ENCODE peak calls at places on chromosomes 16 and 17, in nine cellular contexts. X is activated T-cell treated with anti-CD3 and anti-CD28 coated beads, Interleukin-2, amount 50 U/mL, for 48 hours; L is MCF 10A; R is Kasumi-1; N is mesendoderm; G is foreskin melanocyte; I is activated CD4-positive, alpha-beta T cell treated with anti-CD3 and anti-CD28 coated beads for 24 hours; P is naive B cell; W is body of pancreas. S is an unnamed sample.

GRCh38 chr17:78133971-78134898 is 3.7 kb downstream of the TMC8 start:
- DNase-seq in X (peak), L (peak), R (peak), N (peak), G (no peak), I (no peak), P (peak), W (peak), S (no peak)

GRCh38 chr17:9436629-9437028 is 139.0 kb downstream of the STX8 start:
- DNase-seq in X (no peak), L (no peak), R (no peak), N (no peak), G (peak), I (no peak), P (no peak), W (no peak), S (no peak)

GRCh38 chr16:20683812-20684211 is 13.7 kb downstream of the ACSM1 start:
- DNase-seq in X (peak), L (no peak), R (no peak), N (no peak), G (no peak), I (no peak), P (no peak), W (no peak), S (no peak)

GRCh38 chr17:152860-153420 is 15.6 kb downstream of the SCGB1C2 start:
- DNase-seq in X (no peak), L (no peak), R (no peak), N (no peak), G (no peak), I (no peak), P (no peak), W (no peak), S (no peak)

GRCh38 chr16:47774661-47775060 is 313.5 kb downstream of the PHKB start:
- DNase-seq in X (no peak), L (peak), R (no peak), N (peak), G (no peak), I (no peak), P (no peak), W (no peak), S (no peak)

GRCh38 chr17:70268383-70268782 is 99.1 kb downstream of the KCNJ2 start:
- DNase-seq in X (no peak), L (no peak), R (no peak), N (no peak), G (no peak), I (no peak), P (no peak), W (no peak), S (no peak)

GRCh38 chr16:80620656-80621605 is 80.1 kb downstream of the DYNLRB2 start:
- DNase-seq in X (no peak), L (no peak), R (no peak), N (no peak), G (no peak), I (no peak), P (no peak), W (no peak), S (no peak)

GRCh38 chr17:78237403-78238012 is 6.1 kb downstream of the TMEM235 start:
- DNase-seq in X (no peak), L (no peak), R (no peak), N (no peak), G (no peak), I (no peak), P (no peak), W (no peak), S (no peak)

GRCh38 chr17:76139801-76140660 is 1.0 kb downstream of the FOXJ1 start:
- DNase-seq in X (peak), L (no peak), R (no peak), N (peak), G (no peak), I (no peak), P (peak), W (peak), S (no peak)